ENCODE peak calls at places on chromosome 21, in eight cellular contexts. I, K, M, V, G, S, Y and T are unnamed samples.

GRCh38 chr21:36747114-36747814 is 48.3 kb downstream of the SIM2 start:
- DNase-seq in I (no peak), K (no peak), M (peak), V (peak), G (peak), S (no peak), Y (no peak), T (no peak)

GRCh38 chr21:36125513-36126121 is 9.3 kb upstream of the CBR3 start:
- DNase-seq in I (peak), K (peak), M (peak), V (peak), G (peak), S (peak), Y (peak), T (peak)

GRCh38 chr21:35483267-35483666 is 434.2 kb upstream of the RUNX1 start:
- DNase-seq in I (no peak), K (no peak), M (no peak), V (no peak), G (no peak), S (no peak), Y (no peak), T (no peak)

GRCh38 chr21:31128234-31128633 is 90.0 kb upstream of the KRTAP19-8 start:
- DNase-seq in I (no peak), K (no peak), M (no peak), V (no peak), G (no peak), S (no peak), Y (no peak), T (no peak)

GRCh38 chr21:36534656-36535055 is 54.7 kb upstream of the CLDN14 start:
- DNase-seq in I (no peak), K (no peak), M (no peak), V (no peak), G (no peak), S (no peak), Y (no peak), T (no peak)

GRCh38 chr21:35138665-35139381 is 89.7 kb upstream of the RUNX1 start:
- DNase-seq in I (no peak), K (peak), M (no peak), V (no peak), G (peak), S (peak), Y (peak), T (peak)

GRCh38 chr21:46634966-46635323 is 529 bp upstream of the PRMT2 start:
- DNase-seq in I (peak), K (peak), M (no peak), V (peak), G (peak), S (peak), Y (peak), T (peak)

GRCh38 chr21:26001356-26001755 is 169.2 kb downstream of the APP start:
- DNase-seq in I (no peak), K (no peak), M (no peak), V (no peak), G (no peak), S (no peak), Y (no peak), T (no peak)

GRCh38 chr21:37536616-37537278 is 170.2 kb downstream of the DYRK1A start:
- DNase-seq in I (no peak), K (no peak), M (no peak), V (no peak), G (peak), S (peak), Y (no peak), T (no peak)

GRCh38 chr21:14684071-14684470 is 138.0 kb upstream of the SAMSN1 start:
- DNase-seq in I (no peak), K (no peak), M (no peak), V (no peak), G (no peak), S (no peak), Y (no peak), T (no peak)

GRCh38 chr21:35925497-35925896 is 134.8 kb downstream of the SETD4 start:
- DNase-seq in I (peak), K (peak), M (no peak), V (no peak), G (no peak), S (peak), Y (peak), T (peak)

GRCh38 chr21:20968391-20968790 is 29.8 kb upstream of the NCAM2 start:
- DNase-seq in I (no peak), K (no peak), M (no peak), V (no peak), G (no peak), S (no peak), Y (no peak), T (peak)

GRCh38 chr21:25709684-25710265 is 24.9 kb downstream of the ATP5PF start:
- DNase-seq in I (no peak), K (peak), M (no peak), V (peak), G (peak), S (no peak), Y (no peak), T (no peak)

GRCh38 chr21:34642211-34643075 is 26.4 kb upstream of the CLIC6 start:
- DNase-seq in I (no peak), K (no peak), M (no peak), V (no peak), G (no peak), S (peak), Y (peak), T (no peak)

GRCh38 chr21:40902299-40902698 is 55.3 kb upstream of the DSCAM start:
- DNase-seq in I (peak), K (no peak), M (no peak), V (no peak), G (no peak), S (no peak), Y (no peak), T (no peak)

GRCh38 chr21:34989337-34990151 is 59.6 kb downstream of the RUNX1 start:
- DNase-seq in I (no peak), K (peak), M (no peak), V (no peak), G (no peak), S (no peak), Y (peak), T (no peak)

GRCh38 chr21:34807146-34807880 is 138.5 kb downstream of the CLIC6 start:
- DNase-seq in I (no peak), K (peak), M (no peak), V (no peak), G (no peak), S (peak), Y (peak), T (peak)

GRCh38 chr21:34885636-34886553 is 163.2 kb downstream of the RUNX1 start:
- DNase-seq in I (no peak), K (no peak), M (no peak), V (peak), G (peak), S (peak), Y (no peak), T (peak)

GRCh38 chr21:36209626-36210171 is 53.1 kb downstream of the DOP1B start:
- DNase-seq in I (peak), K (peak), M (peak), V (peak), G (peak), S (peak), Y (peak), T (peak)

GRCh38 chr21:34698270-34699015 is 29.6 kb downstream of the CLIC6 start:
- DNase-seq in I (no peak), K (no peak), M (no peak), V (no peak), G (peak), S (no peak), Y (no peak), T (no peak)

GRCh38 chr21:16534408-16535099 is 804.8 kb downstream of the USP25 start:
- DNase-seq in I (peak), K (peak), M (no peak), V (no peak), G (no peak), S (peak), Y (peak), T (no peak)

GRCh38 chr21:32021319-32022027 is 148.7 kb downstream of the HUNK start:
- DNase-seq in I (peak), K (no peak), M (no peak), V (no peak), G (no peak), S (no peak), Y (no peak), T (no peak)

GRCh38 chr21:27648560-27648959 is 681.7 kb upstream of the ADAMTS5 start:
- DNase-seq in I (no peak), K (peak), M (no peak), V (no peak), G (no peak), S (peak), Y (peak), T (peak)

GRCh38 chr21:25944672-25945213 is 210.0 kb downstream of the GABPA start:
- DNase-seq in I (no peak), K (no peak), M (no peak), V (no peak), G (no peak), S (no peak), Y (no peak), T (no peak)

GRCh38 chr21:14114251-14114650 is 96.5 kb downstream of the LIPI start:
- DNase-seq in I (no peak), K (no peak), M (no peak), V (peak), G (peak), S (no peak), Y (no peak), T (no peak)

GRCh38 chr21:28727809-28728208 is 264.9 kb downstream of the LTN1 start:
- DNase-seq in I (no peak), K (no peak), M (no peak), V (no peak), G (no peak), S (no peak), Y (no peak), T (no peak)

DNA sequence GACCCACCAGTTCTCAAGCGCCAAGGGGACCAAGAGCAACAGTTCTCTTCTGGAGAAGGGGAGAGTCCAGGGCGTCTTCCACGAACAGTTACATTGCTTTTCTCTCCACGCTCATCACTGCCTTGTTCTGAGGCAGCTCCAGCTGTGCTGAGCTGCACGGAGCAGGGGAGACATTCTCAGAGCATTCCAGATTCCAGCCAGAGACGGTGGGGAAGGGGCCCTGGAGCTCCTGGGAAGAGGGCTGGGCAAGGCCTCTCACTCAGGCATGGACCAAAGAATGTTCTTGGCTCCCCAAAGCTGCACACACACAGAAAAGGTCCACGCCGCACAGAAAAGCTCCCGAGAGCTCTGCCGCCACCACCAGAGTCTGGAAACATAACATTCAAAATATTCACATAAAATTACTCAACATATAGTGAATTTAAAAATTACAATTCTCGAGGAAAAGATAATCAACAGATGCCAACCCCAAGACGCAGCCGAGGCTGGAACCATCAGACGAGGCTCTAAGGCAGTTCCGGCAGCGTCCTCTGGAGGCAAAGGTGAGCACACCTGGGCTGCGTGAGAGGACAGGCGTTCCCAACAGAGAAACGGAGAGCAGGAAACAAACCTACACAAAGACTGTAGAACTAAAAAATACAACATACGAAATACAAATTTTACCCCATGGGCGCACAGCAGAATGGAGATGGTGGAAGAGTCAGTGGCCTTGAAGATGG is 40.5 kb downstream of the UBE2G2 start:
- DNase-seq in I (no peak), K (no peak), M (no peak), V (peak), G (peak), S (no peak), Y (no peak), T (peak)
- TF ChIP-seq CTCF in I (no peak), K (peak), M (no peak), V (peak), G (peak), S (peak), Y (peak), T (peak)

GRCh38 chr21:33374874-33375644 is 28.2 kb upstream of the IFNGR2 start:
- DNase-seq in I (no peak), K (no peak), M (no peak), V (no peak), G (no peak), S (no peak), Y (no peak), T (no peak)
- TF ChIP-seq CTCF in I (no peak), K (no peak), M (no peak), V (no peak), G (no peak), S (no peak), Y (no peak), T (no peak)

DNA sequence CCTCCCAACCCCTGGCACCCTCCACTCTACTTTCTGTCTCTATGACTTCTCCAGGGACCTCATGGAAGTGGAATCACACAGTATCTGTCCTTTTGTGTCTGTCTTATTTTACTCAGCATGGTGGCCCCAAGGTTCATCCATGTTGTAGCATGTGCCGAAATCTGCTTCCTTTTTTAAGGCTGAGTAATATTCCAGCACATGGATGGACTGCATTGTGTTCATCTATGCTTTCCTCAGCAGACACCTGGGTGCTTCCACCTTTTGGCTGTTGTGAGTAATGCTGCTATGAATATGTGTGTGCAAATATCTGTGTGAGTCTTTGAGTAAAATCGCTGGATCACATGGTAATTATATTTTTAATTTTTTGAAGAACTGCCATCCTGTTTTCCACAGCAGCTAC is 1.6 kb upstream of the PFKL start:
- DNase-seq in I (no peak), K (no peak), M (no peak), V (no peak), G (no peak), S (peak), Y (peak), T (peak)
- TF ChIP-seq CTCF in I (no peak), K (peak), M (no peak), V (no peak), G (no peak), S (peak), Y (peak), T (no peak)

GRCh38 chr21:39175154-39175553 is 8.1 kb downstream of the PSMG1 start:
- DNase-seq in I (no peak), K (peak), M (no peak), V (no peak), G (peak), S (peak), Y (peak), T (peak)
- TF ChIP-seq CTCF in I (no peak), K (peak), M (peak), V (no peak), G (no peak), S (peak), Y (peak), T (peak)

DNA sequence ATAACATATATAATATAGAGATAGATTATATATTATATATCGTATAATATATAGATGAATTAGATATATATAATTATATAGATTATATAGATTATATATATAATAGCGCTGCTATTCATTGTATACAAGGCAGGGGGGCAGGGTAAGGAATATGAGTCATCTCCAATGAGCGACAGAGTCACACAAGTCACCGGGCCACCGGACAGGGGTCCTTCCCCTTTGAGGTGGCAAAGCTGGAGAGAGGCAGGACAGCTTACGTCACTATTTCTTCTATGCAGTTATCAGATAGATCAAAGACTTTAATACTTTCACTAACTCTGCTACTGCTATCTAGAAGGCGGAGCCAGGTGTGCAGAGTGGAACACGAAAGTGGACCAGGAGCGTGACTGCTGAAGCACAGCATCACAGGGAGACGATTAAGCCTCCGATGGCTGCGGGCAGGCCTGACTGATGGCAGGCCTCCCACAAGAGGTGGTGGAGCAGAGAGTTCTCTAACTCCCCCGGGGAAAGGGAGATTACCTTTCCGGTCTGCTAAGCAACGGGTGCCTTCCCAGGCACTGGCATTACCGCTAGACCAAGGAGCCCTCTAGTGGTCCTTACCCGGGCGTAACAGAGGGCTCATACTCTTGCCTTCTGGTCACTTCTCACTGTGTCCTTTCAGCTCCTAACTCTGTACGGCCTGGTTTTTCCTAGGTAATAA is 2154.7 kb downstream of the MRPL39 start:
- DNase-seq in I (no peak), K (no peak), M (peak), V (peak), G (peak), S (no peak), Y (no peak), T (no peak)
- TF ChIP-seq CTCF in I (no peak), K (no peak), M (no peak), V (no peak), G (peak), S (no peak), Y (no peak), T (no peak)

GRCh38 chr21:45403825-45404725 is 890 bp upstream of the COL18A1 start:
- DNase-seq in I (no peak), K (peak), M (peak), V (peak), G (peak), S (peak), Y (peak), T (peak)
- TF ChIP-seq CTCF in I (no peak), K (no peak), M (no peak), V (no peak), G (no peak), S (no peak), Y (no peak), T (no peak)

DNA sequence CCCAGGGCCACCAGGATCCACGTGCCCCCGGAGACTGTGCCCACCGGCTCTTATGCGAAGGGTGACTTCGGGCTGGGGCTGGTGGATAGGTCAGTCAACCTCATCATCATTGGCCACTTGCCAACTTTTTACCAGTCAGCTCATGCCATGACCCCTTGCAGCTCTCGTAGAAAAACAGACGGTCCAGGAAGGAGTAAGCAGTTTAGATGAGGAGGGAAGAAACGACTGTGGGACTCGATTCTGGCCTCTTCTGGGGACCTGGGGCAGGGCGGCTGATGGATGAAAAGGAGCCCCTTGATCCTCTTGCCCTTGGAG is 41.0 kb downstream of the UBASH3A start:
- DNase-seq in I (no peak), K (no peak), M (no peak), V (no peak), G (no peak), S (no peak), Y (no peak), T (no peak)
- TF ChIP-seq CTCF in I (no peak), K (no peak), M (no peak), V (no peak), G (no peak), S (no peak), Y (no peak), T (no peak)